ENCODE peak calls at places on chromosomes 13 and 19, in five cellular contexts. Z is HFFc6, H is endothelial cell, E is left ventricle myocardium inferior, K is tibial artery. Y is an unnamed sample.

GRCh38 chr19:37817180-37817911 is 38.0 kb upstream of the ZNF573 start:
- DNase-seq in Z (no peak), H (no peak), E (peak), K (peak), Y (no peak)

GRCh38 chr19:3151563-3152430 is 16.0 kb downstream of the GNA15 start:
- DNase-seq in Z (peak), H (no peak), E (no peak), K (no peak), Y (no peak)

GRCh38 chr19:28466107-28467045 is 746.6 kb downstream of the UQCRFS1 start:
- DNase-seq in Z (no peak), H (peak), E (peak), K (no peak), Y (peak)

GRCh38 chr19:46849610-46850009 is 1.0 kb downstream of the AP2S1 start:
- DNase-seq in Z (no peak), H (peak), E (no peak), K (peak), Y (no peak)

GRCh38 chr13:110307697-110308376 is 753 bp downstream of the COL4A2 start:
- DNase-seq in Z (no peak), H (no peak), E (no peak), K (peak), Y (no peak)

GRCh38 chr19:5001547-5002131 is 32.7 kb downstream of the KDM4B start:
- DNase-seq in Z (peak), H (peak), E (no peak), K (no peak), Y (peak)

GRCh38 chr13:98265669-98266551 is 88.8 kb upstream of the RNF113B start:
- DNase-seq in Z (no peak), H (no peak), E (no peak), K (no peak), Y (no peak)

GRCh38 chr13:21529102-21529893 is 70.2 kb upstream of the ZDHHC20 start:
- DNase-seq in Z (no peak), H (no peak), E (no peak), K (no peak), Y (no peak)

GRCh38 chr13:113864303-113864890 is 521 bp upstream of the GAS6 start:
- DNase-seq in Z (peak), H (no peak), E (no peak), K (peak), Y (no peak)

GRCh38 chr19:1082165-1082927 is 12.8 kb downstream of the POLR2E start:
- DNase-seq in Z (no peak), H (peak), E (no peak), K (no peak), Y (peak)

GRCh38 chr19:37953576-37954303 is 46.7 kb downstream of the SIPA1L3 start:
- DNase-seq in Z (no peak), H (no peak), E (no peak), K (no peak), Y (no peak)

GRCh38 chr19:10285393-10285792 is 1.4 kb upstream of the ICAM4 start:
- DNase-seq in Z (no peak), H (no peak), E (no peak), K (no peak), Y (no peak)

GRCh38 chr19:10471909-10472308 is 31.2 kb downstream of the KEAP1 start:
- DNase-seq in Z (peak), H (no peak), E (no peak), K (no peak), Y (no peak)

GRCh38 chr19:49155005-49155826 is at the start of gene HRC:
- DNase-seq in Z (no peak), H (no peak), E (peak), K (no peak), Y (no peak)

GRCh38 chr19:581399-582111 is 8.1 kb upstream of the HCN2 start:
- DNase-seq in Z (no peak), H (no peak), E (no peak), K (no peak), Y (no peak)

GRCh38 chr13:105327727-105328126 is 1207.7 kb downstream of the EFNB2 start:
- DNase-seq in Z (no peak), H (no peak), E (no peak), K (no peak), Y (no peak)

GRCh38 chr19:8973501-8974091 is 36.6 kb downstream of the MUC16 start:
- DNase-seq in Z (no peak), H (no peak), E (no peak), K (no peak), Y (no peak)

GRCh38 chr13:31862828-31863227 is 123.5 kb downstream of the RXFP2 start:
- DNase-seq in Z (no peak), H (no peak), E (no peak), K (no peak), Y (peak)

GRCh38 chr13:20828540-20829364 is 55.0 kb upstream of the EEF1AKMT1 start:
- DNase-seq in Z (peak), H (peak), E (no peak), K (no peak), Y (peak)

GRCh38 chr19:2428027-2428690 is 773 bp upstream of the TIMM13 start:
- DNase-seq in Z (no peak), H (peak), E (peak), K (no peak), Y (no peak)

GRCh38 chr19:39160523-39160861 is 34.9 kb downstream of the PAK4 start:
- DNase-seq in Z (no peak), H (no peak), E (peak), K (no peak), Y (no peak)

GRCh38 chr13:46795321-46795720 is 1.6 kb downstream of the ESD start:
- DNase-seq in Z (no peak), H (no peak), E (no peak), K (no peak), Y (no peak)

GRCh38 chr19:730382-730668 is 20.6 kb upstream of the MISP start:
- DNase-seq in Z (no peak), H (no peak), E (no peak), K (no peak), Y (no peak)

GRCh38 chr13:72850959-72851677 is 69.2 kb downstream of the PIBF1 start:
- DNase-seq in Z (no peak), H (no peak), E (no peak), K (no peak), Y (no peak)

GRCh38 chr13:79457948-79458347 is 23.0 kb upstream of the NDFIP2 start:
- DNase-seq in Z (peak), H (no peak), E (no peak), K (no peak), Y (no peak)

GRCh38 chr13:105336706-105337582 is 1198.5 kb downstream of the EFNB2 start:
- DNase-seq in Z (no peak), H (no peak), E (no peak), K (no peak), Y (no peak)

GRCh38 chr19:38290631-38291147 is 13.4 kb upstream of the C19orf33 start:
- DNase-seq in Z (peak), H (no peak), E (no peak), K (no peak), Y (no peak)

GRCh38 chr19:41666075-41666474 is 22.0 kb downstream of the CEACAM7 start:
- DNase-seq in Z (no peak), H (no peak), E (no peak), K (no peak), Y (no peak)

GRCh38 chr13:97205465-97205864 is 16.7 kb upstream of the MBNL2 start:
- DNase-seq in Z (no peak), H (no peak), E (no peak), K (no peak), Y (no peak)

GRCh38 chr19:18723871-18724377 is 40.4 kb downstream of the CRTC1 start:
- DNase-seq in Z (no peak), H (no peak), E (no peak), K (no peak), Y (no peak)

GRCh38 chr19:39246951-39247669 is 1.5 kb downstream of the IFNL4 start:
- DNase-seq in Z (no peak), H (peak), E (peak), K (no peak), Y (no peak)

GRCh38 chr13:59111711-59112110 is 1052.0 kb downstream of the DIAPH3 start:
- DNase-seq in Z (peak), H (no peak), E (no peak), K (no peak), Y (no peak)

DNA sequence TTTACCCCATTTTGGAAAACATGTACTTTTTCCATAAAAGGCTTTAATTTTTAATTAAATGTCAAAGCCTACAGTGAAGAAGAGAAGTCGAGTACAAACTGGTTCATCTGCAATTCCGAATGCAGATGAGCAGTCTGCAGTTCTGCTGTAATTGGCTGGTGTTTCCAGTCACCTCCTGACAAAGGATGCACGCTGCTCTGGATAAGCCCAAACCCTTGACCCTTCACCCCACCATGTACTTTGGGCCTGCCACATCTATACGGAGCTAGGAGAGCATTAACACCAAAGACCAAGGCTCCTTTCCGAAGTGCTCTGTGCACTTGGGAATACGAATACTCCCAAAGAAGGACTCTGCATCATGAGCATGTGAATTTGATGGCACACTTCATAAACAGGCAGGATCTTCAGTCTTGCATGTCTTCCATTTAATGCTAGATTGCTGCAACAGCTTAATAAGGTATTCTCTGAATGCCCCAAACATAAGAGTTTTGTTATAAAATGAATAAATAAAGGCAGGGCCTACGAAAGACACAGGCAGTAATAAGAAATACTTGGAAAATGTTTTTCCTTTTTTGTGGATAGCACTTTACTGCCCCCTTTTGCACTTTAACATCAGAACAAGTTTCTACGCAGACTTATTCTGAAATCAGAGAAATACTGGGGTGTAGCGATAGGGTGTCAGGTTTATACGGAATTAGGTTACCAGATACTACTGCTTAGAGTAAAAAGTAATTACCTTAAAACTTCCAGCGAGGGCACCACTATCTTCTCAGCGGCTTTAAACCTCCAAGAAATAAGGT is 15.1 kb downstream of the EFNB2 start:
- DNase-seq in Z (peak), H (no peak), E (no peak), K (no peak), Y (no peak)
- TF ChIP-seq CTCF in Z (peak), H (no peak), E (peak), K (peak), Y (no peak)

GRCh38 chr19:48121066-48121465 is 10.4 kb upstream of the PLA2G4C start:
- DNase-seq in Z (no peak), H (no peak), E (no peak), K (no peak), Y (no peak)

GRCh38 chr19:48127561-48127960 is 16.9 kb upstream of the PLA2G4C start:
- DNase-seq in Z (no peak), H (no peak), E (no peak), K (no peak), Y (no peak)

GRCh38 chr19:48122421-48122820 is 11.8 kb upstream of the PLA2G4C start:
- DNase-seq in Z (no peak), H (no peak), E (no peak), K (no peak), Y (no peak)

GRCh38 chr19:48121909-48122371 is 11.3 kb upstream of the PLA2G4C start:
- DNase-seq in Z (peak), H (peak), E (no peak), K (no peak), Y (peak)

DNA sequence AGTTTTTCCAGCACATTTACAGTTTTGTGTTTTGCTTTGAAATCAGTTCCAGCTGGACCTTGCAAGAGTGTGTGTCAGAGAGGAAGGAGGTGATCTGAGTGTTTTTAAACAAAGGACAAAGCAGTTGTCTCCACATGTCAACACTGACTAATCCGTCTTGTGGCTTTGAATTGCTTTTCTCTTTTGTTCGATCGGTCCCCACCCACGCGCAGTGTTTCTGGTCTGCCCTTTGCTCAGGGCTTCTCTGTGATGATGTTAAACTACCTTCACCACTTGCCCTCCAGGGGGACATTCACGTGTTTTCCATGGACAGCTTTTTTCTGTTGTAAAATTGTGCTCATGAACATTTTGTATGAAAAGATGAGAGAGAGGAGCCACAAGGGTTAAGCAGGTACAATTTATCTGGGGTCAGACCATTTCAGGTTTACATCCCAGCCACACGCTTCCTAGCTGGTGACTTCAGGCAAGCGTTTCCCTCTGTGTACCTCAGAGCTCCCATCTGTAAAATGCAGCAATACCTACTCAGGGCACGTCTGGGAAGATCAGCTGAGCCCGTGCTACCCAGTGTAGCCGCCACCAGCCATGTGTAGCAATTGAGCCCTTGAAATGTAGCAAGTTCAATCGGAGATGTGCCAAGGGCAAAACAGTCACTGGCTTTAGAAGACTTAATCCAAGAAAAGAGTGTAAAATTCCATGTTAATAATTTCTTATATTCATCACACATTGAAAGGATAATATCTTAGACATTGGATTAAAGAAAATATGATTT is 13.5 kb upstream of the PLA2G4C start:
- DNase-seq in Z (peak), H (no peak), E (no peak), K (no peak), Y (peak)
- TF ChIP-seq CTCF in Z (peak), H (no peak), E (no peak), K (no peak), Y (no peak)

DNA sequence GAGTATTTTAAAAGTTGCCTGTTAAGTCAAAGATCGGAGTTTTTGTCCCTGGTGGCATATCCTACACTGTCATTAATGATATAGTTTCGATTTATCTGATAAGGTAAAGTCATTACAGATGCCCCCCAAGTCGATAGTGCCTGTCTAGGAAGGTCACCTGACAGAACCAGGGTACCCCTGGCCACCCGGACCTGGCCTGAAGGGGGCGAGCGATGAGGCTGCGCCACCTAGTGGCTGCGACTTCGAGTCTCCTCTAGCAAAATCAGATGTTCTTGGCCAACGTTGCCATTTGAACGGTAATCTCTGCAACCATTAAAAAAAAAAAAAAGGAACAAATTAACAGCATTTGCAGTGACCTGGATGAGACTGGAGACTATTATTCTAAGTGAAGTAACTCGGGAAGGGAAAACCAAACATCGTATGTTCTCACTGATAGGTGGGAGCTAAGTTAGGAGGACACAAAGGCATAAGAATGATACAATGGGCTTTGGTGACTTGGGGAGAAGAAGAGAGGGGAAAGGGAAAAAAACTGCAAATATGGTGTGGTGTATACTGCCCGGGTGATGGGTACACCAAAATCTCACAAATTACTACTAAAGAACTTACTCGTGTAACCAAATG is 565.1 kb downstream of the LIG4 start:
- DNase-seq in Z (no peak), H (peak), E (peak), K (no peak), Y (peak)
- TF ChIP-seq CTCF in Z (peak), H (peak), E (peak), K (peak), Y (peak)

DNA sequence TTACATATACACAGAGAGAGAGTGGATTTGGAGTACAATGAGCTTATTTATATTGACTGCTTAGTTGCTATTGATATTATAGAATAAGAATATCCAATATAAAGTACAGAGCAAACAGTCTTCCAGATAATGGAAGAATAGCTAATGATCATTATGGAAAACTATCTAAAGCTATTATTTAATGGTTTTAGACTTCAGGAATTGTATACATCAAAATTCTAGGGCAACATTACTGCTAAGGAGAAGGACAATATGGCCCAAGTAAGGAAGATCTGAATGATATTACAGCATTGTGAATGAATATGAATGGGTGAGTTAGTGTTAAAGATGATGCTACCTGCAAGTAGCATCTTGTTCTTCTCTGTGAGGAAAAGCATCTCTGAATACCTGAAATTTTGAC is 604.2 kb upstream of the PCDH20 start:
- DNase-seq in Z (no peak), H (no peak), E (no peak), K (no peak), Y (no peak)
- TF ChIP-seq CTCF in Z (no peak), H (no peak), E (no peak), K (no peak), Y (no peak)